ENCODE peak calls at places on chromosomes 6 and 20, in five cellular contexts. I is fibroblast of lung, H is H9, X is endothelial cell of umbilical vein, K is GM23248. P is an unnamed sample.

GRCh38 chr20:9903048-9903651 is 64.3 kb upstream of the PAK5 start:
- DNase-seq in I (no peak), X (peak; percentile 11), K (peak; percentile 11), H (peak; percentile 55), P (peak; percentile 16)

GRCh38 chr20:44002861-44003260 is 88.2 kb downstream of the TOX2 start:
- DNase-seq in X (no peak), K (no peak), I (no peak), H (no peak), P (no peak)

GRCh38 chr6:125170376-125170775 is 16.8 kb downstream of the TPD52L1 start:
- DNase-seq in I (peak; percentile 44), K (peak; percentile 85), X (no peak), H (no peak), P (no peak)

GRCh38 chr6:89087881-89088280 is 7.3 kb downstream of the PNRC1 start:
- DNase-seq in K (no peak), H (no peak), I (no peak), X (no peak), P (no peak)

GRCh38 chr6:93848011-93848620 is 428.8 kb upstream of the EPHA7 start:
- DNase-seq in I (no peak), H (no peak), X (no peak), K (no peak), P (no peak)

GRCh38 chr20:9215539-9215938 is 146.7 kb downstream of the PLCB4 start:
- DNase-seq in X (peak; percentile 6), K (peak; percentile 34), I (no peak), H (no peak), P (peak; percentile 13)

GRCh38 chr6:157459327-157459726 is 78.3 kb downstream of the ZDHHC14 start:
- DNase-seq in K (no peak), I (no peak), H (no peak), X (no peak), P (no peak)

GRCh38 chr20:63126876-63127699 is 88.8 kb downstream of the YTHDF1 start:
- DNase-seq in K (no peak), H (no peak), I (no peak), X (no peak), P (no peak)

GRCh38 chr6:84411060-84411629 is 183.7 kb upstream of the CEP162 start:
- DNase-seq in H (no peak), K (peak; percentile 94), X (no peak), I (peak; percentile 76), P (no peak)

GRCh38 chr20:51500936-51501335 is 41.6 kb downstream of the NFATC2 start:
- DNase-seq in H (no peak), K (no peak), X (no peak), I (no peak), P (no peak)

GRCh38 chr6:31597006-31597405 is 4.2 kb upstream of the NCR3 start:
- DNase-seq in I (peak; percentile 3), X (peak; percentile 67), K (peak; percentile 48), H (no peak), P (no peak)

GRCh38 chr20:19973920-19974620 is 43.1 kb upstream of the NAA20 start:
- DNase-seq in K (peak; percentile 82), H (no peak), X (peak; percentile 58), I (peak; percentile 75), P (peak; percentile 60)

GRCh38 chr20:7716286-7716972 is 223.8 kb downstream of the HAO1 start:
- DNase-seq in K (no peak), H (no peak), I (no peak), X (no peak), P (no peak)

GRCh38 chr20:39132093-39132492 is 169.9 kb downstream of the DHX35 start:
- DNase-seq in H (no peak), X (no peak), I (no peak), K (no peak), P (no peak)

GRCh38 chr6:119347466-119348307 is 1.9 kb downstream of the MAN1A1 start:
- DNase-seq in X (no peak), K (peak; percentile 61), H (no peak), I (peak; percentile 11), P (peak; percentile 70)

DNA sequence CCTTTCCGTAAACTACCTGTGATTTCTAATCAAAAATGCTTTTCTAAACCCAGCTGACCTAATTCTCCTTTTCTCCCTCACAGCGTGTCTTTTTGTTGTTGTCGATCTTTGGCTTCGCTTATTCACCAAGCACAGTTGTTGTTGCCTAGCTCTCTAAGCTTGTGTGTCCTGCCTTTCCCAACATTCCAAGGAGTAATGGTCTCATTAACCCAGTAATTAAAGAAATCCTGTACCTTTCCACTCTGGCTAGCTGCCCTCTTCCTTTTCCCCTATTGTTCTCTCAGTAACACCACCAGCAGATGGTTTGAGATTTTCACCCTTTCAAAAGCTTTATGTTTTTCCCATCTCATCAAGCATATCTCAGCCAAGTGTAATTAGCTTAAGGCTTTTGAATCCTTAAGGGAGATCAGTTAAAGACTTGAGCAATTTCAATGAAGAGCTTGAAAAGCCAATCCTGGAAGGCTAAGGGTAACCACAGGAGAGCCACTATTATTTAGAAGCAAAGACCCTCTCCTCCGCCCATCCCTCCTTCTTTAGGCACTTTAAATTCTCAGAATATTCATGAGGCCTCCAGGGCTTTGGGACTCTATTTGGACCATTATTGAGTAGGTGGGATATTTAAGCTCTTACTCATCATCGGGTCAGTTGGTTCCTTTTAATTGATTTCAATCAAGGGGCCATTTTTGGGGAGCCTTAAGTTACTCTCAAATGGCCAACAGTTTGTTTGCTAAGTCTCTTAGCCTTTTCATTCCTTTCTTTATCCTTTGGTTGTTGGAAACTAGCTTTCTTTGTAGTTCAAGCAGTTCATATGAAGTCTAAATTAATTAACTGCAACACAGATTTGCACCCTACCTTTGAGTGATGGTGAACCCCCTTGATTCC is 567.4 kb downstream of the KIF16B start:
- DNase-seq in K (no peak), X (no peak), H (no peak), I (no peak), P (no peak)
- H4K20me1 ChIP-seq in K (no peaks in the 10 kb centered on the region), X (no peaks in the 10 kb centered on the region), H (no peaks in the 10 kb centered on the region), I (no peaks in the 10 kb centered on the region), P (no peaks in the 10 kb centered on the region)

GRCh38 chr6:4059115-4059777 is 19.7 kb downstream of the FAM217A start:
- DNase-seq in K (peak; percentile 90), X (peak; percentile 62), H (no peak), I (peak; percentile 88), P (peak; percentile 24)

GRCh38 chr6:4057036-4057435 is 21.9 kb downstream of the FAM217A start:
- DNase-seq in K (no peak), H (no peak), I (no peak), X (no peak), P (no peak)

GRCh38 chr6:4055420-4056041 is 23.4 kb downstream of the FAM217A start:
- DNase-seq in I (peak; percentile 77), H (no peak), K (peak; percentile 85), X (peak; percentile 92), P (peak; percentile 74)
- H3K4me2 ChIP-seq in I (peak overlapping the region; percentile 57), H (no peak overlapping the region), K (peak overlapping the region; percentile 9), X (no peak overlapping the region), P (no peak overlapping the region)

DNA sequence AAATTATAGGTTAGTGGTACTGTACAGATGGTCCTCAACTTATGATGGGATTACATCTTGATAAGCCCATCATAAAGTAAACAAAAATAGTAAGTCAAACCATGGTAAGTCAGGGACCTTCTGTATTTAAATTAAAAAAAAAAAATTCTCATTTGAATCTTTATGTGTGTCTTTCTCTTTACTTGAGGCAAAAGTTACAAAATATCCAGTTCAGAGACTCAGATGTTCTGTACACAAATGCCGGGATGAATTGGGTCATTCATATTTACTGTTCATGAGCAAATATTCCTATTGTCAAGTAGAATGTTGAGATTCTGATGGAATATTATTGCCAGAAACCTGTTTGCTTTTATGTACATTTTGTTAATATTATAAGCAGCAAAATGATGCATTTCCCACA is 13.4 kb downstream of the PHACTR2 start:
- DNase-seq in I (no peak), H (no peak), K (no peak), X (no peak), P (no peak)
- H2AFZ ChIP-seq in I (no peak overlapping the region), H (no peak overlapping the region), K (no peak overlapping the region), X (no peak overlapping the region), P (no peak overlapping the region)

DNA sequence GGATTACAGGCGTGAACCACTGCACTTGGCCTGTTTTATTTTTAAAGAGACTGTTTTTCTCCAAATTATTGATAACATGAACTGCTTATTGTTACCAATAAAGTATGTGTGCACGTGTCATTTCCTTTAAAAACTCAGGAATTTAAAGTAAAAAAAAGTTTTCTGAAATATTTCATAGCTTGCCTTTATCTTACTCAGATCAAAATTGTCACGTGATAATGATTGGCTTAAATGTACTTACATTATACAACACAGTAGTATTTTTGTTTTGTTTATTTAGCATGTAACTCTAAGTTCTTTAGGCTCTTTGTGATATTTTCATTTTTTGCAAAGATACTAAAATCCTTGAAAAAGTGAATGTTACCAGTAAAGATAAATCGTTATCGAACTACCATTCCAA is 174.1 kb downstream of the ZFAND3 start:
- DNase-seq in H (no peak), K (no peak), X (no peak), I (no peak), P (no peak)
- H4K20me1 ChIP-seq in H (no peaks in the 10 kb centered on the region), K (peaks cover 46% of the 10 kb centered on the region), X (peaks cover 35% of the 10 kb centered on the region), I (peaks cover 6% of the 10 kb centered on the region), P (peaks cover 97% of the 10 kb centered on the region)

GRCh38 chr6:96923871-96924493 is 546 bp upstream of the KLHL32 start:
- DNase-seq in I (no peak), X (peak; percentile 14), K (peak; percentile 3), H (no peak), P (no peak)

GRCh38 chr6:96926425-96926824 is 1.9 kb downstream of the KLHL32 start:
- DNase-seq in I (no peak), K (no peak), X (no peak), H (no peak), P (no peak)

GRCh38 chr6:96923400-96923799 is 1.1 kb upstream of the KLHL32 start:
- DNase-seq in I (no peak), H (no peak), X (no peak), K (no peak), P (no peak)

GRCh38 chr6:96927660-96928059 is 3.1 kb downstream of the KLHL32 start:
- DNase-seq in X (no peak), H (no peak), K (no peak), I (no peak), P (no peak)

GRCh38 chr6:96925290-96925687 is 761 bp downstream of the KLHL32 start:
- DNase-seq in K (no peak), I (no peak), X (no peak), H (no peak), P (no peak)
- H3K4me2 ChIP-seq in K (no peak overlapping the region), I (peak overlapping the region; percentile 99), X (peak overlapping the region; percentile 61), H (peak overlapping the region; percentile 51), P (peak overlapping the region; percentile 96)

GRCh38 chr6:15451738-15452137 is 205.9 kb downstream of the JARID2 start:
- DNase-seq in I (no peak), H (no peak), K (no peak), X (no peak), P (no peak)

GRCh38 chr6:15444881-15445280 is 199.0 kb downstream of the JARID2 start:
- DNase-seq in X (no peak), H (no peak), I (no peak), K (no peak), P (no peak)

GRCh38 chr6:15447546-15448232 is 201.8 kb downstream of the JARID2 start:
- DNase-seq in K (no peak), X (no peak), H (no peak), I (no peak), P (no peak)

GRCh38 chr6:15452182-15452941 is 206.5 kb downstream of the JARID2 start:
- DNase-seq in H (no peak), X (no peak), I (no peak), K (no peak), P (no peak)

DNA sequence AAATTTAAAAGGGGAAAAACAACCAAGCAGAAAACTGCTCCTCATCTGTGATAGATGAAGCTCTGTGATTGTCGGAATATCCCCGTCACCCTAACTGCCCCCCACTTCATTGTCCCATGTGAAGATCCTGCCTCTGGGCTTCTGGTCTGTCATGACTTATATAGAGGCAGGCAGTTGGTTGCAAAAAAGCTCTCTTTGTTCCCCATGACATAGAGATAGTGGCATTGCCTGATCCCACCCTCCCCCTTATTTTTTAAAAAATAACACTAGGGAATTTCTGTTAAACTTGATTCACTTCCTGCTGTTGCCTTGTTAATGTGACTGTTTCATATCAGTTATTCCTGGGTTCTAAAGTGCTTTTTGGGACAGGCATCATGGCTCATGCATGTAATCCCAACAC is 203.1 kb downstream of the JARID2 start:
- DNase-seq in I (no peak), K (no peak), X (no peak), H (no peak), P (no peak)
- H2AFZ ChIP-seq in I (no peak overlapping the region), K (no peak overlapping the region), X (no peak overlapping the region), H (no peak overlapping the region), P (no peak overlapping the region)